ENCODE peak calls at places on chromosomes 13 and 19, in four cellular contexts. One of them, this sample, is unnamed.

GRCh38 chr19:42052241-42052863 is 17.7 kb downstream of the GRIK5 start:
- DNase-seq in NCI-H524: peak; percentile 98
- DNase-seq in activated T-cell treated with anti-CD3 and anti-CD28 coated beads for 1 hour: no peak
- DNase-seq in Calu3: no peak
- DNase-seq in this sample: peak; percentile 79

GRCh38 chr19:11421607-11422098 is 2.5 kb upstream of the RGL3 start:
- DNase-seq in NCI-H524: no peak
- DNase-seq in activated T-cell treated with anti-CD3 and anti-CD28 coated beads for 1 hour: no peak
- DNase-seq in Calu3: peak; percentile 43
- DNase-seq in this sample: no peak

GRCh38 chr19:3821156-3821555 is 35.0 kb upstream of the MATK start:
- DNase-seq in NCI-H524: peak; percentile 74
- DNase-seq in activated T-cell treated with anti-CD3 and anti-CD28 coated beads for 1 hour: no peak
- DNase-seq in Calu3: no peak
- DNase-seq in this sample: no peak

GRCh38 chr19:10690351-10690781 is 10.9 kb upstream of the QTRT1 start:
- DNase-seq in NCI-H524: no peak
- DNase-seq in activated T-cell treated with anti-CD3 and anti-CD28 coated beads for 1 hour: no peak
- DNase-seq in Calu3: no peak
- DNase-seq in this sample: no peak

GRCh38 chr19:46718157-46718933 is 1.4 kb upstream of the PRKD2 start:
- DNase-seq in NCI-H524: no peak
- DNase-seq in activated T-cell treated with anti-CD3 and anti-CD28 coated beads for 1 hour: peak; percentile 38
- DNase-seq in Calu3: peak; percentile 61
- DNase-seq in this sample: no peak

GRCh38 chr13:34657716-34658115 is 284.4 kb upstream of the NBEA start:
- DNase-seq in NCI-H524: no peak
- DNase-seq in activated T-cell treated with anti-CD3 and anti-CD28 coated beads for 1 hour: no peak
- DNase-seq in Calu3: no peak
- DNase-seq in this sample: no peak

GRCh38 chr13:74217816-74218215 is 83.6 kb upstream of the KLF12 start:
- DNase-seq in NCI-H524: no peak
- DNase-seq in activated T-cell treated with anti-CD3 and anti-CD28 coated beads for 1 hour: no peak
- DNase-seq in Calu3: no peak
- DNase-seq in this sample: no peak

GRCh38 chr13:57631607-57632275 is at the start of gene PCDH17:
- DNase-seq in NCI-H524: peak; percentile 11
- DNase-seq in activated T-cell treated with anti-CD3 and anti-CD28 coated beads for 1 hour: no peak
- DNase-seq in Calu3: no peak
- DNase-seq in this sample: no peak

GRCh38 chr13:45258339-45258685 is 57.5 kb upstream of the KCTD4 start:
- DNase-seq in NCI-H524: no peak
- DNase-seq in activated T-cell treated with anti-CD3 and anti-CD28 coated beads for 1 hour: no peak
- DNase-seq in Calu3: no peak
- DNase-seq in this sample: no peak

GRCh38 chr19:42032428-42032827 is 37.6 kb downstream of the GRIK5 start:
- DNase-seq in NCI-H524: peak; percentile 75
- DNase-seq in activated T-cell treated with anti-CD3 and anti-CD28 coated beads for 1 hour: no peak
- DNase-seq in Calu3: peak; percentile 28
- DNase-seq in this sample: no peak

GRCh38 chr19:993831-994393 is 6.3 kb upstream of the GRIN3B start:
- DNase-seq in NCI-H524: no peak
- DNase-seq in activated T-cell treated with anti-CD3 and anti-CD28 coated beads for 1 hour: no peak
- DNase-seq in Calu3: no peak
- DNase-seq in this sample: no peak

GRCh38 chr13:24050292-24050711 is 110.2 kb upstream of the SPATA13 start:
- DNase-seq in NCI-H524: no peak
- DNase-seq in activated T-cell treated with anti-CD3 and anti-CD28 coated beads for 1 hour: no peak
- DNase-seq in Calu3: no peak
- DNase-seq in this sample: no peak

GRCh38 chr19:3184847-3185481 is 766 bp upstream of the NCLN start:
- DNase-seq in NCI-H524: peak; percentile 80
- DNase-seq in activated T-cell treated with anti-CD3 and anti-CD28 coated beads for 1 hour: no peak
- DNase-seq in Calu3: peak; percentile 51
- DNase-seq in this sample: peak; percentile 91

GRCh38 chr13:113667771-113668490 is 912 bp downstream of the GRK1 start:
- DNase-seq in NCI-H524: no peak
- DNase-seq in activated T-cell treated with anti-CD3 and anti-CD28 coated beads for 1 hour: no peak
- DNase-seq in Calu3: no peak
- DNase-seq in this sample: no peak

GRCh38 chr13:97855570-97855970 is 97.9 kb upstream of the IPO5 start:
- DNase-seq in NCI-H524: peak; percentile 40
- DNase-seq in activated T-cell treated with anti-CD3 and anti-CD28 coated beads for 1 hour: no peak
- DNase-seq in Calu3: peak; percentile 2
- DNase-seq in this sample: peak; percentile 69

GRCh38 chr19:15340086-15340485 is 7.7 kb upstream of the BRD4 start:
- DNase-seq in NCI-H524: no peak
- DNase-seq in activated T-cell treated with anti-CD3 and anti-CD28 coated beads for 1 hour: no peak
- DNase-seq in Calu3: no peak
- DNase-seq in this sample: no peak

This sample was measured in NCI-H1694 treated with DMSO at 0.1 percent for 48 hours.